ENCODE peak calls at places on chromosomes 13 and 19, in nine cellular contexts. R is GM19239; L is NCI-H446; N is activated CD4-positive, CD25-positive, alpha-beta regulatory T cell; Q is iris pigment epithelial cell; Z is stimulated activated CD4-positive, alpha-beta T cell treated with anti-CD3 and anti-CD28 coated beads, TNF-alpha, amount 100 ng/mL, for 48 hours; G is neural crest cell; K is fibroblast of mammary gland; X is skeletal muscle cell. C is an unnamed sample.

GRCh38 chr13:51283361-51283760 is 56.1 kb upstream of the SERPINE3 start:
- DNase-seq in R (no peak), L (no peak), N (no peak), Q (no peak), Z (no peak), G (no peak), K (no peak), X (no peak), C (no peak)

GRCh38 chr19:46602392-46603194 is 1.5 kb downstream of the CALM3 start:
- DNase-seq in R (no peak), L (no peak), N (no peak), Q (no peak), Z (no peak), G (no peak), K (no peak), X (no peak), C (no peak)

GRCh38 chr13:50156722-50157121 is 141.5 kb downstream of the KCNRG start:
- DNase-seq in R (no peak), L (no peak), N (no peak), Q (peak), Z (no peak), G (no peak), K (peak), X (peak), C (no peak)

GRCh38 chr13:24083722-24084421 is 76.6 kb upstream of the SPATA13 start:
- DNase-seq in R (no peak), L (no peak), N (no peak), Q (no peak), Z (no peak), G (peak), K (no peak), X (no peak), C (no peak)

GRCh38 chr19:8221161-8221560 is 12.0 kb downstream of the CERS4 start:
- DNase-seq in R (no peak), L (no peak), N (no peak), Q (no peak), Z (no peak), G (no peak), K (no peak), X (no peak), C (peak)

GRCh38 chr13:89968468-89968867 is 1379.0 kb upstream of the MIR17HG start:
- DNase-seq in R (no peak), L (no peak), N (no peak), Q (no peak), Z (no peak), G (no peak), K (no peak), X (no peak), C (no peak)

GRCh38 chr19:2611483-2612464 is 90.7 kb downstream of the GNG7 start:
- DNase-seq in R (no peak), L (no peak), N (no peak), Q (no peak), Z (no peak), G (no peak), K (no peak), X (no peak), C (no peak)

GRCh38 chr19:16548956-16549355 is 6.7 kb upstream of the CHERP start:
- DNase-seq in R (no peak), L (no peak), N (no peak), Q (no peak), Z (no peak), G (no peak), K (no peak), X (no peak), C (no peak)

GRCh38 chr19:44723952-44724319 is 24.6 kb upstream of the BCL3 start:
- DNase-seq in R (peak), L (peak), N (peak), Q (peak), Z (peak), G (peak), K (peak), X (no peak), C (peak)

GRCh38 chr19:29662604-29663404 is 2.5 kb upstream of the PLEKHF1 start:
- DNase-seq in R (no peak), L (no peak), N (no peak), Q (peak), Z (no peak), G (no peak), K (peak), X (peak), C (no peak)

GRCh38 chr19:18388328-18389094 is 2.6 kb downstream of the GDF15 start:
- DNase-seq in R (peak), L (peak), N (peak), Q (no peak), Z (peak), G (peak), K (peak), X (no peak), C (peak)

GRCh38 chr19:11420429-11420893 is 1.3 kb upstream of the RGL3 start:
- DNase-seq in R (no peak), L (no peak), N (no peak), Q (peak), Z (no peak), G (no peak), K (peak), X (peak), C (peak)

GRCh38 chr13:42384265-42384664 is 112.3 kb downstream of the AKAP11 start:
- DNase-seq in R (no peak), L (no peak), N (no peak), Q (peak), Z (no peak), G (no peak), K (peak), X (no peak), C (no peak)

GRCh38 chr19:681638-682037 is 5.4 kb downstream of the FSTL3 start:
- DNase-seq in R (no peak), L (no peak), N (no peak), Q (no peak), Z (no peak), G (no peak), K (no peak), X (no peak), C (no peak)

GRCh38 chr13:85174291-85174690 is 624.9 kb downstream of the SLITRK6 start:
- DNase-seq in R (no peak), L (no peak), N (no peak), Q (no peak), Z (no peak), G (no peak), K (no peak), X (no peak), C (no peak)

GRCh38 chr19:41774515-41774980 is 19.2 kb downstream of the CEACAM6 start:
- DNase-seq in R (no peak), L (no peak), N (no peak), Q (no peak), Z (peak), G (no peak), K (no peak), X (no peak), C (peak)

GRCh38 chr13:43573787-43574562 is 212.8 kb downstream of the ENOX1 start:
- DNase-seq in R (peak), L (no peak), N (no peak), Q (peak), Z (no peak), G (no peak), K (no peak), X (no peak), C (no peak)

GRCh38 chr19:35171730-35172129 is 17.2 kb downstream of the FXYD5 start:
- DNase-seq in R (no peak), L (no peak), N (no peak), Q (no peak), Z (no peak), G (no peak), K (no peak), X (no peak), C (no peak)

GRCh38 chr13:20160346-20161274 is at the start of gene GJA3:
- DNase-seq in R (no peak), L (no peak), N (no peak), Q (peak), Z (peak), G (peak), K (peak), X (no peak), C (no peak)

GRCh38 chr19:2550431-2551171 is 74.7 kb downstream of the GADD45B start:
- DNase-seq in R (no peak), L (no peak), N (no peak), Q (peak), Z (no peak), G (no peak), K (no peak), X (no peak), C (peak)

GRCh38 chr13:72565893-72566292 is 161.5 kb downstream of the MZT1 start:
- DNase-seq in R (no peak), L (no peak), N (no peak), Q (peak), Z (no peak), G (no peak), K (peak), X (no peak), C (no peak)

GRCh38 chr13:51613535-51613934 is 29.3 kb downstream of the WDFY2 start:
- DNase-seq in R (no peak), L (no peak), N (no peak), Q (no peak), Z (no peak), G (no peak), K (no peak), X (no peak), C (no peak)

GRCh38 chr13:94433055-94433947 is 46.2 kb downstream of the DCT start:
- DNase-seq in R (no peak), L (no peak), N (no peak), Q (no peak), Z (no peak), G (no peak), K (no peak), X (no peak), C (peak)

GRCh38 chr13:101527130-101527529 is 74.7 kb downstream of the ITGBL1 start:
- DNase-seq in R (no peak), L (no peak), N (no peak), Q (peak), Z (no peak), G (no peak), K (no peak), X (peak), C (no peak)

GRCh38 chr19:5949792-5950305 is 28.1 kb downstream of the RANBP3 start:
- DNase-seq in R (no peak), L (no peak), N (no peak), Q (no peak), Z (no peak), G (no peak), K (no peak), X (no peak), C (peak)

GRCh38 chr19:41998246-41999020 is 4.4 kb upstream of the ATP1A3 start:
- DNase-seq in R (peak), L (no peak), N (no peak), Q (peak), Z (peak), G (peak), K (peak), X (no peak), C (peak)

GRCh38 chr13:109628251-109628699 is 158.1 kb downstream of the IRS2 start:
- DNase-seq in R (no peak), L (no peak), N (no peak), Q (peak), Z (no peak), G (no peak), K (peak), X (peak), C (no peak)

GRCh38 chr19:5339950-5340636 is 519 bp downstream of the PTPRS start:
- DNase-seq in R (no peak), L (no peak), N (no peak), Q (no peak), Z (no peak), G (peak), K (no peak), X (no peak), C (peak)

GRCh38 chr13:49400755-49401659 is 42.9 kb downstream of the CAB39L start:
- DNase-seq in R (no peak), L (no peak), N (no peak), Q (peak), Z (no peak), G (no peak), K (peak), X (no peak), C (no peak)

GRCh38 chr13:59176775-59177174 is 987.0 kb downstream of the DIAPH3 start:
- DNase-seq in R (no peak), L (no peak), N (no peak), Q (no peak), Z (no peak), G (no peak), K (no peak), X (no peak), C (no peak)

GRCh38 chr19:5036733-5037681 is 68.1 kb downstream of the KDM4B start:
- DNase-seq in R (no peak), L (no peak), N (no peak), Q (peak), Z (no peak), G (no peak), K (no peak), X (no peak), C (no peak)

GRCh38 chr19:1910169-1910568 is 5.0 kb downstream of the ADAT3 start:
- DNase-seq in R (no peak), L (no peak), N (no peak), Q (peak), Z (no peak), G (no peak), K (peak), X (no peak), C (no peak)

GRCh38 chr13:35979378-35979911 is 151.7 kb downstream of the DCLK1 start:
- DNase-seq in R (no peak), L (peak), N (no peak), Q (peak), Z (no peak), G (no peak), K (peak), X (peak), C (no peak)

GRCh38 chr19:48826606-48827020 is 9.7 kb downstream of the HSD17B14 start:
- DNase-seq in R (no peak), L (no peak), N (no peak), Q (no peak), Z (no peak), G (no peak), K (no peak), X (no peak), C (peak)

GRCh38 chr19:12932392-12933286 is 872 bp downstream of the FARSA start:
- DNase-seq in R (no peak), L (no peak), N (no peak), Q (no peak), Z (no peak), G (no peak), K (no peak), X (no peak), C (no peak)